ENCODE peak calls at places on chromosome 11, in six cellular contexts. O is mesendoderm, H is IMR-90, Y is neuronal stem cell, C is trophoblast cell, S is H1. Z is an unnamed sample.

GRCh38 chr11:67437082-67437821 is at the start of gene PTPRCAP:
- DNase-seq in Y (no peak), H (no peak), C (no peak), S (peak; percentile 38), O (peak; percentile 71), Z (no peak)

GRCh38 chr11:90222152-90222458 is 744 bp downstream of the CHORDC1 start:
- DNase-seq in Y (no peak), S (no peak), C (no peak), O (no peak), H (no peak), Z (no peak)

GRCh38 chr11:35649984-35650383 is 12.6 kb upstream of the TRIM44 start:
- DNase-seq in C (no peak), Y (no peak), H (peak; percentile 84), O (no peak), S (no peak), Z (peak; percentile 70)

GRCh38 chr11:5288912-5289525 is 12.7 kb downstream of the OR51B4 start:
- DNase-seq in H (peak; percentile 44), S (no peak), C (peak; percentile 24), O (no peak), Y (no peak), Z (peak; percentile 6)

GRCh38 chr11:113269096-113269495 is 45.3 kb upstream of the TTC12 start:
- DNase-seq in H (no peak), Y (no peak), S (no peak), O (no peak), C (no peak), Z (no peak)

GRCh38 chr11:109641549-109641948 is 219.6 kb downstream of the C11orf87 start:
- DNase-seq in S (no peak), Y (peak; percentile 48), O (peak; percentile 74), C (no peak), H (peak; percentile 38), Z (peak; percentile 57)

GRCh38 chr11:35146074-35146521 is 7.1 kb downstream of the CD44 start:
- DNase-seq in Y (no peak), S (no peak), O (no peak), C (no peak), H (no peak), Z (peak; percentile 5)

GRCh38 chr11:62856333-62856910 is 17.0 kb upstream of the WDR74 start:
- DNase-seq in H (no peak), Y (no peak), S (no peak), O (no peak), C (no peak), Z (peak; percentile 69)

GRCh38 chr11:26040339-26040738 is 291.6 kb upstream of the ANO3 start:
- DNase-seq in H (no peak), C (no peak), Y (no peak), S (no peak), O (no peak), Z (no peak)

GRCh38 chr11:72426758-72427157 is 7.6 kb downstream of the CLPB start:
- DNase-seq in Y (no peak), H (no peak), S (no peak), O (no peak), C (no peak), Z (no peak)

GRCh38 chr11:3160252-3161031 is 4.7 kb downstream of the OSBPL5 start:
- DNase-seq in S (peak; percentile 87), Y (peak; percentile 96), H (peak; percentile 92), C (peak; percentile 37), O (peak; percentile 96), Z (peak; percentile 96)

GRCh38 chr11:117633186-117633585 is 163.8 kb downstream of the DSCAML1 start:
- DNase-seq in S (no peak), O (no peak), H (no peak), Y (no peak), C (no peak), Z (no peak)

GRCh38 chr11:115665345-115665901 is 161.2 kb upstream of the CADM1 start:
- DNase-seq in C (no peak), O (no peak), S (no peak), Y (peak; percentile 61), H (no peak), Z (no peak)

GRCh38 chr11:65719887-65720236 is 736 bp downstream of the RNASEH2C start:
- DNase-seq in Y (no peak), C (no peak), O (no peak), H (peak; percentile 36), S (no peak), Z (peak; percentile 60)

GRCh38 chr11:108786281-108786990 is 121.6 kb downstream of the DDX10 start:
- DNase-seq in C (no peak), H (no peak), O (no peak), S (no peak), Y (no peak), Z (peak; percentile 18)

GRCh38 chr11:128587415-128587814 is at the start of gene ETS1:
- DNase-seq in S (no peak), C (no peak), O (peak; percentile 81), H (no peak), Y (no peak), Z (peak; percentile 27)

GRCh38 chr11:87366346-87366745 is 328.6 kb downstream of the TMEM135 start:
- DNase-seq in Y (no peak), S (no peak), H (no peak), C (no peak), O (no peak), Z (no peak)

GRCh38 chr11:77152846-77153245 is 24.8 kb downstream of the MYO7A start:
- DNase-seq in S (no peak), Y (no peak), O (no peak), C (no peak), H (peak; percentile 18), Z (no peak)

GRCh38 chr11:111734383-111735261 is 31.6 kb downstream of the PPP2R1B start:
- DNase-seq in C (no peak), S (no peak), Y (no peak), O (no peak), H (no peak), Z (no peak)

GRCh38 chr11:109696191-109696897 is 274.4 kb downstream of the C11orf87 start:
- DNase-seq in S (no peak), O (peak; percentile 7), H (peak; percentile 10), C (no peak), Y (no peak), Z (peak; percentile 33)

GRCh38 chr11:75891947-75892739 is 77.1 kb downstream of the UVRAG start:
- DNase-seq in O (no peak), S (no peak), C (no peak), H (no peak), Y (no peak), Z (no peak)

GRCh38 chr11:123454060-123454651 is 24.1 kb downstream of the GRAMD1B start:
- DNase-seq in S (no peak), H (peak; percentile 61), C (peak; percentile 89), O (peak; percentile 95), Y (no peak), Z (peak; percentile 78)

GRCh38 chr11:93188726-93189125 is 9.1 kb downstream of the SLC36A4 start:
- DNase-seq in S (no peak), Y (no peak), O (no peak), H (no peak), C (no peak), Z (no peak)

GRCh38 chr11:1899686-1900085 is 8.0 kb upstream of the PRR33 start:
- DNase-seq in C (no peak), H (no peak), Y (no peak), O (no peak), S (no peak), Z (no peak)

GRCh38 chr11:9758676-9759518 is 95.0 kb downstream of the SWAP70 start:
- DNase-seq in Y (no peak), S (no peak), C (peak; percentile 87), H (peak; percentile 64), O (peak; percentile 86), Z (peak; percentile 88)

GRCh38 chr11:107271425-107271824 is 186.2 kb downstream of the CWF19L2 start:
- DNase-seq in H (no peak), O (no peak), Y (no peak), C (no peak), S (no peak), Z (no peak)

GRCh38 chr11:104645276-104646018 is 252.8 kb downstream of the CASP12 start:
- DNase-seq in O (no peak), C (no peak), S (no peak), Y (no peak), H (no peak), Z (no peak)

GRCh38 chr11:9130297-9130696 is 38.9 kb upstream of the SCUBE2 start:
- DNase-seq in O (no peak), C (no peak), H (no peak), S (no peak), Y (no peak), Z (no peak)

DNA sequence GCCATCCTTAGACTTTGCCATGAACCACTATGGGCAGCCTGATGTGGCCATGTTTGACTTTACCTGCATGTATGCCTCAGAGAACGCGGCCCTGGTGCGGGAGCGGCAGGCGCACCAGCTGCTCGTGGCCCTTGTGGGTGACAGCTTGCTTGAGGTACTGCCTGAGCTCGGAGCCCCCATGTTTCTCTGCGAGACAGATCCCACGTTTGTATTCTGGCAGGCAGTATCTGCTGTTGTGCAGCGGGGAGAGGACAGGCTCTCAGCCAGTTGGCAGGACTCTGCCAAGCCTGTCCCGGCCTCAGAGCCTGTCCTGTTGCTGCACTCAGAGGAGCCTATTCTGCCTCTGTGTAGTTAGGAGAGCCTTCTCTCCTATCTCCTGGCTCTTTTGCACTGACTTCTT is 109.9 kb downstream of the MICAL2 start:
- DNase-seq in O (no peak), Y (no peak), C (no peak), S (no peak), H (no peak), Z (no peak)
- H3K4me2 ChIP-seq in O (no peak overlapping the region), Y (no peak overlapping the region), C (no peak overlapping the region), S (no peak overlapping the region), H (no peak overlapping the region), Z (no peak overlapping the region)

GRCh38 chr11:95512682-95513081 is 276.9 kb downstream of the FAM76B start:
- DNase-seq in H (peak; percentile 88), O (no peak), Y (no peak), C (no peak), S (no peak), Z (peak; percentile 97)
- H2BK120ac ChIP-seq in H (no peak overlapping the region), O (no peak overlapping the region), Y (no peak overlapping the region), C (no peak overlapping the region), S (no peak overlapping the region), Z (no peak overlapping the region)

DNA sequence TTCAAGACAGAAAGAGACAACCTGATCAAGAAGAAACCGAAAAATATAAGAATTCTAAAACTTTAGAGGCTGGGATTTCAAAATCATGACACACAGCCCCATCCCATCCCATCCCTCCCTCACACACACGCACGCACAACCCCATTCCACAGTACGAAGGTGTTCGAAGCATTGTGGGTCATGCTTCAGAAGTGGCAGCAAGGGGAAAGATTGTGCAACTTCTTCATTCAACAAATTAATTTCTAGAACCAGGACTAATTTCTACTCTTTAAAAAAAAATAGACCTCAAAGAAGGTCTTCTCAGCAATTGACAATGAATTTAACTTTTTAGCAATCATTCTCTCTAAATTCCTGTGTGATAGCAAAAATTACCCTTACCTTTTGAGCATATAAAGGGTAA is 867 bp downstream of the SPA17 start:
- DNase-seq in Y (no peak), H (no peak), O (no peak), S (no peak), C (peak; percentile 45), Z (no peak)
- H3K4me3 ChIP-seq in Y (peak overlapping the region; percentile 80), H (peak overlapping the region; percentile 90), O (peak overlapping the region; percentile 85), S (peak overlapping the region; percentile 60), C (no peak overlapping the region), Z (peak overlapping the region; percentile 89)

DNA sequence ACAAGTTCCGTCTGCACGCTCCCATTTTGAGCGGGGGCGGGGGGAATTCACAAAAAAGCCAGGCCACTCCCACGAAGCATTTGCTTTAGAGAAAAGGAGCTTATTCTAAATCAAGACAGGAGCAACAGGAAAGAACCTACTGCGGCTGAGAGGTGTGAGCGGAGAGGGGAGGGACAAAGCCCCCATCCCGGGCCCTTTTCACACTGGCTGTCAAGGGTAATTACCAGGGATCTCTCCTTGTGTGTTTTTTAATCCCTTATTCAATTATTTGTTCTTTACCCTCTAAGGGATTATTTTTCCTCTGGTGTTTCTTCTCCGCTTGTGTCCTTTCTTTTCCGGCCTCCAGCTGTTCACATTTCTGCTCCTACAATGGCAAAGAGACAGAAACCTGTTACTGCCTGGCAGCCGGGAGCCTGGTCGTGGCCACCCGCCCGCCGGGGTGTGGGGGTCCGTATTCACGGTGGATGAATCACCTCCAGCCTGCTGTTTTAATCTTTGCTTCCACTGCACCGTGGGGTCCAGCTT is 61.5 kb upstream of the FADD start:
- DNase-seq in C (no peak), O (peak; percentile 69), S (peak; percentile 17), Y (peak; percentile 86), H (no peak), Z (no peak)
- H3K4me2 ChIP-seq in C (no peak overlapping the region), O (peak overlapping the region; percentile 27), S (peak overlapping the region; percentile 73), Y (peak overlapping the region; percentile 43), H (no peak overlapping the region), Z (no peak overlapping the region)

Z was measured in mesenchymal stem cell.